ENCODE peak calls at places on chromosomes 11 and 22, in eight cellular contexts. N is body of pancreas, F is sigmoid colon, B is upper lobe of left lung, C is IMR-90, R is adrenal gland, G is tibial nerve, P is spleen. Y is an unnamed sample. For H3K27me3, the result is how much of the 10 kb centered on the place peaks cover.

GRCh38 chr11:67572305-67572704 is 11.3 kb upstream of the GSTP1 start:
- DNase-seq in N (no peak), F (no peak), B (no peak), C (no peak), R (no peak), G (no peak), P (no peak), Y (no peak)

GRCh38 chr11:63505857-63506528 is at the start of gene LGALS12:
- DNase-seq in N (peak), F (no peak), B (peak), C (no peak), R (no peak), G (no peak), P (no peak), Y (peak)

GRCh38 chr11:118679483-118679882 is at the start of gene TREH:
- DNase-seq in N (peak), F (no peak), B (no peak), C (no peak), R (no peak), G (no peak), P (peak), Y (peak)

GRCh38 chr11:12430351-12430750 is 53.0 kb downstream of the PARVA start:
- DNase-seq in N (no peak), F (no peak), B (no peak), C (peak), R (no peak), G (no peak), P (no peak), Y (no peak)

GRCh38 chr11:73149105-73149504 is 7.0 kb upstream of the FCHSD2 start:
- DNase-seq in N (no peak), F (peak), B (no peak), C (no peak), R (no peak), G (no peak), P (no peak), Y (no peak)

GRCh38 chr11:34146411-34146810 is 41.0 kb downstream of the NAT10 start:
- DNase-seq in N (no peak), F (no peak), B (no peak), C (no peak), R (no peak), G (no peak), P (no peak), Y (no peak)

GRCh38 chr11:57637626-57638004 is 12.1 kb downstream of the YPEL4 start:
- DNase-seq in N (no peak), F (no peak), B (no peak), C (no peak), R (no peak), G (no peak), P (no peak), Y (no peak)

GRCh38 chr11:23688835-23689234 is 808.0 kb upstream of the LUZP2 start:
- DNase-seq in N (no peak), F (no peak), B (no peak), C (peak), R (no peak), G (no peak), P (no peak), Y (no peak)

GRCh38 chr22:36936362-36937116 is 23.1 kb downstream of the CSF2RB start:
- DNase-seq in N (no peak), F (no peak), B (peak), C (no peak), R (no peak), G (no peak), P (no peak), Y (peak)

GRCh38 chr11:61587951-61588695 is 7.2 kb upstream of the SYT7 start:
- DNase-seq in N (peak), F (peak), B (peak), C (no peak), R (peak), G (peak), P (peak), Y (peak)

GRCh38 chr11:23278121-23278520 is 417.8 kb upstream of the CCDC179 start:
- DNase-seq in N (no peak), F (no peak), B (no peak), C (peak), R (no peak), G (no peak), P (no peak), Y (no peak)

GRCh38 chr11:119505861-119506260 is 82.9 kb upstream of the THY1 start:
- DNase-seq in N (no peak), F (peak), B (no peak), C (peak), R (peak), G (no peak), P (no peak), Y (no peak)

GRCh38 chr22:43007519-43008102 is 7.3 kb downstream of the PACSIN2 start:
- DNase-seq in N (peak), F (no peak), B (peak), C (peak), R (no peak), G (no peak), P (no peak), Y (no peak)

GRCh38 chr22:31122532-31123291 is at the start of gene INPP5J:
- DNase-seq in N (peak), F (peak), B (peak), C (peak), R (peak), G (no peak), P (peak), Y (no peak)
- TF ChIP-seq POLR2A in N (peak), F (peak), B (no peak), C (no peak), R (no peak), G (no peak), P (no peak), Y (no peak)

DNA sequence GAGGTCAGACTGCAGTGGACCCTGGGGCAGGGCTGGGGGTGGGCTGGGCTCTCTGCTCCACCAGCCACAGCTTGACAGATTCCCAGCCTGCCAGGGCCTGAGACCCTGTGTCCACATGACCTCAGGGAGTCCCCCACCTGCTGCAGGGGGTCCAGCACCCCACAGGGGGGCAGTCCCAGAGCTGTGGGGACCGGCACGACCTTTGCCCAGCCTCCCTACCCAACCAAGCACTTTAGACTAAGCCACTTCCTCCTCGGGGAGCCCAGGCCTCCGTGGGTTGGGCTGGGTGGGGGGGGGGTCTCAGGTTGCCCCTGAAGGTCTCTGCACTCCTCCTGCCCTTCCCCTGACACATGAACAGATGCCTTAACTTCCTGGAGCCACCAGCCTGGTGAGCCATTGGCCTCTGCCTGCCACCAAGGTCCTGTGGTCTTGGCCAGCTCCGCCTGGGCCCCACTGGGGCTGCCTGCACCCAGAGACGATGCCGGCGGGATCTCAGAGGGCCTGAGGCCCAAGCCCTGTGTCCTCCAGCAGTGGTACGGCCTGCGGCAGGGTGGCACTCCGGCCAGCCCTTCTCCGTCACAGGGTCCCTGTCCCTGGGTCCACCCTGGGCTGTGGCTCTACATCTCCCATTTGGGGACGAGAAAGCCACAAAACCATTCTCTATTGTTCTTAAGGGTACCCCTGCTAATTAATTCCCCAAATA is 3.4 kb downstream of the CCDC188 start:
- DNase-seq in N (no peak), F (no peak), B (no peak), C (no peak), R (no peak), G (no peak), P (no peak), Y (no peak)
- TF ChIP-seq CTCF in N (no peak), F (no peak), B (no peak), C (no peak), R (no peak), G (no peak), P (no peak), Y (no peak)

GRCh38 chr22:38940985-38941384 is 16.4 kb upstream of the APOBEC3A start:
- DNase-seq in N (no peak), F (no peak), B (no peak), C (no peak), R (no peak), G (no peak), P (no peak), Y (no peak)
- H3K27me3 ChIP-seq in N (under half), F (under half), B (under half), C (half or more), R (under half), G (under half), P (under half), Y (under half)

GRCh38 chr11:2940166-2940929 is 11.1 kb upstream of the PHLDA2 start:
- DNase-seq in N (no peak), F (peak), B (peak), C (no peak), R (no peak), G (no peak), P (no peak), Y (no peak)
- TF ChIP-seq POLR2A in N (no peak), F (no peak), B (no peak), C (no peak), R (no peak), G (no peak), P (no peak), Y (no peak)

GRCh38 chr11:20529757-20530156 is 69.7 kb upstream of the SLC6A5 start:
- DNase-seq in N (no peak), F (no peak), B (no peak), C (no peak), R (no peak), G (no peak), P (no peak), Y (no peak)
- TF ChIP-seq CTCF in N (no peak), F (no peak), B (no peak), C (no peak), R (no peak), G (no peak), P (no peak), Y (no peak)

DNA sequence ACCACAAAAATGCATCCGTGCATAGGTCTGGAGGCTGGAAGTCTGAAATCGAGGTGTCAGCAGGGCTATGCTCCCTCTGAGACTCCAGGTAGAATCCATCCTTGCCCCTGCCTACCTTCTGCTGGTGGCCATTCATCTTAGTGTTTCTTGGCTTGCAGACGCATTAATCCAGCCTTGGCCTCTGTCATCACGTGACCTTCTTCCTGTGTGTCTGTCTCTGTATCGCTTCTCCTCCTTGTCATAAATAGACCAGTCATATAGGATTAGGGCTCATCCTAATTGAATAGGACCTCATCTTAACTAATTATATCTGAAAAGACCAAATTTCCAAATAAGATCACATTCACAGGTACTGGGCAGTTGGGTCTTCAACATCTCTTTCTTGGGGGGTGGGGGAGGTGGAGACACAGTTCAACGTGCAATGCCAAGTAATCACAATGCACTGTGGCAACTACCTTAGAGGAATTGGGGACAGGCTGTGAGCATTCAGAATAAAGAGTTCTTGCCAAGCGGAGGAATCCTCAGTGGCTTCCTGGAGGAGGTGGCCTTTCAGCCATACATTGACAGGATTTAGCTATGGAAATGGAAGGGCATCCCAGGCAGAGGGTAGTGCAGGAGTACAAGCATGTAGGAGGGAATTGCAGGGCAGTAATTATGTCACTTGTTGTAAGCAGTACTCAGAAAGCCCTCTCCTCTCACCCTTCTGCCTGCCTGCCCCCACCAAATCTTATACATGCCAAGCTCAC is 96.2 kb upstream of the SYT13 start:
- DNase-seq in N (no peak), F (no peak), B (no peak), C (no peak), R (no peak), G (no peak), P (no peak), Y (no peak)
- H3K27me3 ChIP-seq in N (under half), F (under half), B (under half), C (under half), R (under half), G (under half), P (under half), Y (under half)

GRCh38 chr11:47724041-47724729 is 9.0 kb upstream of the AGBL2 start:
- DNase-seq in N (peak), F (no peak), B (peak), C (peak), R (peak), G (no peak), P (no peak), Y (peak)

GRCh38 chr11:47725445-47726442 is 10.6 kb upstream of the AGBL2 start:
- DNase-seq in N (no peak), F (no peak), B (no peak), C (no peak), R (no peak), G (no peak), P (no peak), Y (no peak)

GRCh38 chr11:47723041-47723440 is 7.9 kb upstream of the AGBL2 start:
- DNase-seq in N (no peak), F (no peak), B (no peak), C (no peak), R (peak), G (no peak), P (no peak), Y (peak)

GRCh38 chr11:47731466-47731865 is 16.3 kb upstream of the AGBL2 start:
- DNase-seq in N (no peak), F (no peak), B (no peak), C (no peak), R (no peak), G (no peak), P (no peak), Y (no peak)

GRCh38 chr11:47726878-47727514 is 11.8 kb upstream of the AGBL2 start:
- DNase-seq in N (no peak), F (no peak), B (no peak), C (no peak), R (peak), G (no peak), P (no peak), Y (peak)
- TF ChIP-seq POLR2A in N (no peak), F (no peak), B (no peak), C (no peak), R (no peak), G (no peak), P (no peak), Y (no peak)

GRCh38 chr11:131223198-131223975 is 147.0 kb upstream of the NTM start:
- DNase-seq in N (no peak), F (no peak), B (no peak), C (no peak), R (no peak), G (no peak), P (no peak), Y (no peak)
- TF ChIP-seq CTCF in N (no peak), F (no peak), B (no peak), C (no peak), R (no peak), G (no peak), P (no peak), Y (no peak)

Y was measured in right lobe of liver.